ENCODE peak calls at places on chromosomes 6 and 20, in ten cellular contexts. U is AG09309, V is breast epithelium, N is pancreas, I is IMR-90, K is body of pancreas, S is progenitor cell of endocrine pancreas, X is fibroblast of mammary gland, D is GM23338, F is right atrium auricular region. Y is an unnamed sample.
A peak's percentile ranks its signal among the peaks of the same experiment; 100 is the strongest.

GRCh38 chr6:41073203-41073967 is 611 bp downstream of the NFYA start:
- DNase-seq in N (peak; percentile 89), X (no peak), F (peak; percentile 83), U (no peak), K (peak; percentile 93), V (peak; percentile 87), S (peak; percentile 77), I (peak; percentile 69), D (peak; percentile 89), Y (peak; percentile 90)

GRCh38 chr20:3678198-3678597 is 3.6 kb downstream of the ADAM33 start:
- DNase-seq in S (no peak), U (no peak), K (no peak), V (no peak), N (no peak), F (no peak), D (no peak), I (no peak), X (no peak), Y (no peak)

GRCh38 chr6:165049362-165049761 is 260.0 kb downstream of the C6orf118 start:
- DNase-seq in F (no peak), V (no peak), X (peak; percentile 14), N (no peak), U (no peak), D (peak; percentile 89), K (no peak), S (no peak), I (no peak), Y (no peak)

GRCh38 chr20:51750037-51750769 is 18.0 kb downstream of the ATP9A start:
- DNase-seq in N (peak; percentile 89), I (peak; percentile 94), F (peak; percentile 80), X (peak; percentile 99), K (peak; percentile 92), V (peak; percentile 86), U (peak; percentile 78), D (no peak), S (no peak), Y (no peak)

GRCh38 chr6:89976141-89977020 is 82.1 kb downstream of the GJA10 start:
- DNase-seq in K (no peak), F (no peak), S (no peak), N (no peak), U (no peak), X (no peak), V (no peak), I (no peak), D (no peak), Y (no peak)

GRCh38 chr20:38804243-38804642 is 1.3 kb upstream of the PPP1R16B start:
- DNase-seq in F (no peak), X (no peak), S (no peak), V (no peak), K (no peak), N (no peak), U (no peak), I (no peak), D (no peak), Y (no peak)

GRCh38 chr20:44461803-44462174 is 13.9 kb upstream of the TTPAL start:
- DNase-seq in U (no peak), N (no peak), X (no peak), F (no peak), I (no peak), V (no peak), S (no peak), K (no peak), D (no peak), Y (no peak)

GRCh38 chr20:3995067-3995748 is 20.1 kb downstream of the RNF24 start:
- DNase-seq in N (no peak), I (peak; percentile 44), D (peak; percentile 45), K (no peak), S (no peak), X (peak; percentile 55), U (no peak), V (no peak), F (no peak), Y (no peak)

GRCh38 chr6:17971128-17972073 is 16.0 kb downstream of the KIF13A start:
- DNase-seq in F (no peak), X (peak; percentile 87), D (no peak), N (no peak), I (peak; percentile 77), V (no peak), U (no peak), K (peak; percentile 23), S (no peak), Y (no peak)

GRCh38 chr6:133223458-133224014 is 17.6 kb upstream of the EYA4 start:
- DNase-seq in U (no peak), X (no peak), V (no peak), I (no peak), K (no peak), S (no peak), F (no peak), D (no peak), N (no peak), Y (no peak)

GRCh38 chr20:32823737-32824588 is 4.2 kb downstream of the MAPRE1 start:
- DNase-seq in X (peak; percentile 17), F (no peak), U (no peak), N (no peak), D (no peak), V (no peak), I (peak; percentile 22), K (no peak), S (no peak), Y (no peak)

GRCh38 chr6:1619106-1619665 is 9.5 kb downstream of the FOXC1 start:
- DNase-seq in U (no peak), X (no peak), F (no peak), V (no peak), K (no peak), S (no peak), D (no peak), I (no peak), N (no peak), Y (no peak)

GRCh38 chr20:56519551-56519950 is 5.0 kb upstream of the FAM209A start:
- DNase-seq in V (no peak), F (no peak), U (no peak), X (no peak), D (no peak), S (no peak), I (no peak), N (no peak), K (no peak), Y (no peak)

GRCh38 chr6:431504-431903 is 40.0 kb downstream of the IRF4 start:
- DNase-seq in S (no peak), U (no peak), I (no peak), K (no peak), F (no peak), V (no peak), N (no peak), X (no peak), D (no peak), Y (no peak)

GRCh38 chr20:9969626-9970025 is 65.2 kb upstream of the ANKEF1 start:
- DNase-seq in D (no peak), X (peak; percentile 25), U (no peak), K (no peak), N (no peak), F (no peak), I (no peak), V (no peak), S (no peak), Y (no peak)
- TF ChIP-seq CTCF in D (no peak), X (no peak), U (no peak), K (no peak), N (no peak), F (no peak), I (no peak), V (no peak), S (no peak), Y (no peak)

GRCh38 chr6:11368760-11369159 is 136.3 kb upstream of the NEDD9 start:
- DNase-seq in D (no peak), S (no peak), F (no peak), N (no peak), X (no peak), V (no peak), I (no peak), U (no peak), K (no peak), Y (no peak)
- TF ChIP-seq CTCF in D (no peak), S (no peak), F (no peak), N (no peak), X (no peak), V (no peak), I (no peak), U (no peak), K (no peak), Y (no peak)

GRCh38 chr6:11974089-11974488 is 38.0 kb upstream of the HIVEP1 start:
- DNase-seq in I (peak; percentile 71), D (no peak), N (no peak), V (no peak), U (peak; percentile 35), S (no peak), F (no peak), X (peak; percentile 25), K (no peak), Y (no peak)

GRCh38 chr6:11972806-11973205 is 39.3 kb upstream of the HIVEP1 start:
- DNase-seq in D (no peak), K (no peak), F (no peak), S (no peak), U (no peak), I (no peak), V (no peak), N (no peak), X (peak; percentile 20), Y (no peak)

GRCh38 chr6:11971154-11971553 is 41.0 kb upstream of the HIVEP1 start:
- DNase-seq in I (peak; percentile 94), V (no peak), D (no peak), X (peak; percentile 64), S (no peak), F (no peak), K (no peak), N (no peak), U (peak; percentile 87), Y (no peak)

GRCh38 chr6:11972270-11972669 is 39.8 kb upstream of the HIVEP1 start:
- DNase-seq in N (no peak), I (no peak), V (no peak), K (no peak), X (no peak), F (no peak), D (peak; percentile 21), S (no peak), U (no peak), Y (no peak)

DNA sequence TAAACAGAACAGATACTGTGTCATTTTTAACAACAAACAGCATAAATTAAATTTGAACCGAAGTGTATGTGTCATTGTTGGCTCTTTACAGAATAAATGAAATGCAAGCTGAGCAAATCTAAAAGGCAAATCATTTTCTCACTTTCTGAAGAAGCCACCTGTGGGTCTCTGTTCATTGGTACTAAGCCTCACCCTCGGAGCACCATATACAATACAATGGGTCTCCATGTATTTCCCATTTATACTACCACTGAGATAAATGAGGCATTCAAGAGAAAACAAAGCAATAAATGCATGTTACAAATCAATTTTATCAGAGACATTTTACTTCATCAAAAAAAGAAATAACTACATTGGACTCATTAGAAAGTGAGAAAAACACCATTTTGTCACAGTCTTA is 38.9 kb upstream of the HIVEP1 start:
- DNase-seq in D (no peak), F (no peak), S (no peak), K (no peak), X (no peak), I (no peak), V (no peak), N (no peak), U (no peak), Y (no peak)
- TF ChIP-seq CTCF in D (no peak), F (no peak), S (no peak), K (no peak), X (no peak), I (no peak), V (no peak), N (no peak), U (no peak), Y (no peak)

DNA sequence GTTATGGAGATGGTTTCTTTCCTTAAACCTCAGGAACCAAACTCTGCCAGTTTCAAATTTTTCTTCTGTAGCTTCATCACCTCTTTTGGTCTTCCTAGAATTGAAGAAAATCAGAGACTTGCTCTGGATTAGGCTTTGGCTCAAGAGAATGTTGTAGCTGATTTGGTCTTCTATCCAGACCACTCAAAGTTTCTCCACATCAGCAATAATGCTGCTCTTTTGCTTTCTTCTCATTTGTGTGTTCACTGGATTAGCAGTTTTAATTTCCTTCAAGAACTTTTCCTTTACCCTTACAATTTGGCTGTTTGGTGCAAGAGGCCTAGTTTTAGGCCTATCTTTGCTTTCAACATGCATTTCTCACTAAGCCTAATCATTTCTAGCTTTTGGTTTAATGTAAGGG is 78.1 kb upstream of the PLCB4 start:
- DNase-seq in N (no peak), K (no peak), D (no peak), X (no peak), U (no peak), I (no peak), S (no peak), V (no peak), F (no peak), Y (no peak)
- TF ChIP-seq CTCF in N (no peak), K (no peak), D (no peak), X (no peak), U (no peak), I (no peak), S (no peak), V (no peak), F (no peak), Y (no peak)